ENCODE peak calls at places on chromosome 1, in six cellular contexts. P is ovary, A is choroid plexus epithelial cell, S is IMR-90, I is astrocyte of the spinal cord, D is thoracic aorta. K is an unnamed sample.

GRCh38 chr1:1086911-1087341 is 12.8 kb upstream of the RNF223 start:
- DNase-seq in I (no peak), A (no peak), S (no peak), P (peak), D (no peak), K (no peak)

GRCh38 chr1:83693409-83694126 is 305.4 kb downstream of the TTLL7 start:
- DNase-seq in D (no peak), I (peak), S (no peak), P (no peak), A (peak), K (no peak)

GRCh38 chr1:179127163-179127895 is 45.5 kb downstream of the TOR3A start:
- DNase-seq in I (peak), D (no peak), A (peak), P (no peak), S (peak), K (peak)

GRCh38 chr1:157580179-157580827 is 17.6 kb downstream of the FCRL4 start:
- DNase-seq in P (no peak), A (peak), S (peak), I (peak), D (no peak), K (peak)

GRCh38 chr1:37556712-37557196 is at the start of gene DNALI1:
- DNase-seq in S (peak), A (peak), P (peak), I (peak), D (peak), K (peak)

GRCh38 chr1:118159578-118159977 is 25.4 kb downstream of the SPAG17 start:
- DNase-seq in S (no peak), D (no peak), I (no peak), P (no peak), A (peak), K (no peak)

GRCh38 chr1:116356673-116357072 is 16.4 kb upstream of the ATP1A1 start:
- DNase-seq in P (no peak), I (no peak), D (no peak), A (no peak), S (peak), K (peak)

GRCh38 chr1:53470155-53470554 is 11.0 kb downstream of the DMRTB1 start:
- DNase-seq in I (peak), P (peak), A (peak), S (peak), D (no peak), K (peak)

GRCh38 chr1:178768423-178768822 is 43.4 kb downstream of the RALGPS2 start:
- DNase-seq in P (no peak), D (no peak), I (peak), A (peak), S (no peak), K (peak)

GRCh38 chr1:181936269-181936668 is 125.2 kb downstream of the ZNF648 start:
- DNase-seq in S (no peak), I (no peak), A (no peak), P (no peak), D (no peak), K (no peak)

GRCh38 chr1:42924249-42925131 is 34.2 kb downstream of the SLC2A1 start:
- DNase-seq in D (peak), P (peak), A (peak), I (peak), S (peak), K (peak)
- TF ChIP-seq CTCF in D (no peak), P (peak), A (no peak), I (peak), S (peak), K (peak)

GRCh38 chr1:162966608-162967007 is 102.6 kb upstream of the RGS4 start:
- DNase-seq in I (no peak), A (no peak), P (no peak), S (no peak), D (no peak), K (no peak)

GRCh38 chr1:162973381-162973795 is 95.8 kb upstream of the RGS4 start:
- DNase-seq in A (peak), I (peak), D (no peak), S (peak), P (no peak), K (peak)

GRCh38 chr1:162974810-162975209 is 94.4 kb upstream of the RGS4 start:
- DNase-seq in P (no peak), S (no peak), A (peak), I (peak), D (no peak), K (no peak)

GRCh38 chr1:162972768-162973167 is 96.4 kb upstream of the RGS4 start:
- DNase-seq in I (no peak), D (no peak), S (no peak), P (no peak), A (peak), K (no peak)

GRCh38 chr1:162970021-162970420 is 99.1 kb upstream of the RGS4 start:
- DNase-seq in I (no peak), D (no peak), S (no peak), A (no peak), P (no peak), K (no peak)
- H3K4me3 ChIP-seq in I (no peak), D (no peak), S (no peak), A (no peak), P (no peak), K (no peak)

DNA sequence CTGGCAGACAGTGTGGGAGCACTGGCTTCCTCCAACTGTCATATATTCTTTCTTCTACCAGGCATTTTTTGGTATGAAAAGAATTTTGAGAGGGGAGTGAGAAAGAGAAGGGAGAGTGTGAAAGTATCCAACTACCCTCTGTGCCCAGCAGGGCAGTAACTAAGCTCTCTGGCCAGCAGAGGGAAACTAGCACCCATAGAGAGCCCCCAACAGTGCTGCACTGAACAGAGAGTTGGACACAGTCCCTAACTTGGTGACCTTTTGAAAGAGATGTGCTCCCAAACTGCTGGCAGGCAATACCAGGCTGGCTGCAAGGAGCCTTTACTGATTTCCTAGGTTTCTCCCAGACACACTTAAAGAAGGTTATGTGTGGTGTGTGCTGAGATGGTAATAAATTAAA is 118.8 kb upstream of the PBX1 start:
- DNase-seq in I (peak), S (no peak), P (no peak), A (peak), D (no peak), K (peak)
- TF ChIP-seq CTCF in I (peak), S (peak), P (peak), A (peak), D (peak), K (peak)

GRCh38 chr1:31646259-31646960 is 1.7 kb upstream of the PEF1 start:
- DNase-seq in S (no peak), I (no peak), D (no peak), A (no peak), P (no peak), K (no peak)

GRCh38 chr1:31650161-31650560 is 5.5 kb upstream of the PEF1 start:
- DNase-seq in D (no peak), A (no peak), S (no peak), I (no peak), P (no peak), K (no peak)

GRCh38 chr1:31648190-31648589 is 3.5 kb upstream of the PEF1 start:
- DNase-seq in A (no peak), I (no peak), D (no peak), S (no peak), P (no peak), K (no peak)

GRCh38 chr1:31647106-31647505 is 2.4 kb upstream of the PEF1 start:
- DNase-seq in I (no peak), S (peak), D (no peak), P (no peak), A (no peak), K (peak)

DNA sequence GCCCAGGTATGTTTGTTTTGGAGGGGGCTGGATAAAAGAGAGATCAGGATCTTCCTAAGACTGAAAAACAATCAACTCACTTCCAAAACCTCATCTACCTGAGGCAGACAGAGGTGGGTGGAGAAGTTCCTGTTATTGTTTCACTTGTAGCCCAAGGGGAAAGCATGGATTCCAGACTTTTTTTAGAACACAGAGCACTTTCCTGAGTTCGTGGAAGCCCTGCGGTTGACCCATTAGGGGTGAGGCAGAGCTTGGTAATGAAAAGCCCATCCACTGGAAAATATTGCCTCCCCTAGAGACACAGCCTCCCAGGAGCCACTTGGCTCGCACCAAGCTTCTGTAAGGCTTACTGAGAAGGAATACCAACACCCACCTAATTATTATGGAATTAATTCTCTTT is 4.0 kb upstream of the PEF1 start:
- DNase-seq in P (no peak), A (no peak), D (no peak), S (no peak), I (no peak), K (no peak)
- H3K4me3 ChIP-seq in P (no peak), A (no peak), D (no peak), S (no peak), I (no peak), K (no peak)

GRCh38 chr1:24570265-24571125 is 14.6 kb downstream of the NCMAP start:
- DNase-seq in D (no peak), P (no peak), S (no peak), I (no peak), A (no peak), K (no peak)

GRCh38 chr1:24566266-24566867 is 10.5 kb downstream of the NCMAP start:
- DNase-seq in S (peak), P (no peak), A (peak), D (no peak), I (peak), K (no peak)

GRCh38 chr1:24564695-24565094 is 8.8 kb downstream of the NCMAP start:
- DNase-seq in P (no peak), A (no peak), D (no peak), I (no peak), S (no peak), K (no peak)

GRCh38 chr1:24568475-24568874 is 12.6 kb downstream of the NCMAP start:
- DNase-seq in A (no peak), P (no peak), I (no peak), D (no peak), S (no peak), K (no peak)

GRCh38 chr1:24567792-24568388 is 12.0 kb downstream of the NCMAP start:
- DNase-seq in S (no peak), D (no peak), A (peak), P (no peak), I (no peak), K (no peak)
- TF ChIP-seq CTCF in S (no peak), D (no peak), A (no peak), P (no peak), I (no peak), K (no peak)

GRCh38 chr1:63366915-63367217 is 561 bp upstream of the ALG6 start:
- DNase-seq in D (no peak), P (no peak), I (no peak), A (no peak), S (no peak), K (no peak)
- H3K4me3 ChIP-seq in D (peak), P (peak), I (peak), A (peak), S (peak), K (peak)

K was measured in fibroblast of the aortic adventitia.